ENCODE peak calls at places on chromosomes 2 and 18, in four cellular contexts. X, J, K and E are unnamed samples.

GRCh38 chr2:240383871-240384700 is 51.4 kb upstream of the GPC1 start:
- DNase-seq in J (no peak), K (no peak), X (no peak), E (no peak)

GRCh38 chr2:197092431-197092830 is 165.9 kb upstream of the PGAP1 start:
- DNase-seq in J (no peak), X (no peak), K (no peak), E (no peak)

GRCh38 chr18:55018602-55019001 is 59.3 kb upstream of the CCDC68 start:
- DNase-seq in K (no peak), X (no peak), J (no peak), E (no peak)

GRCh38 chr2:238507836-238508235 is 81.1 kb downstream of the ASB1 start:
- DNase-seq in K (no peak), X (no peak), J (no peak), E (no peak)

GRCh38 chr18:13395577-13395976 is 177.0 kb downstream of the LDLRAD4 start:
- DNase-seq in X (no peak), K (no peak), J (no peak), E (no peak)

GRCh38 chr18:48091869-48092497 is 161.5 kb upstream of the SMAD2 start:
- DNase-seq in J (no peak), X (no peak), K (no peak), E (no peak)

GRCh38 chr2:219737270-219737691 is 109.9 kb downstream of the SLC4A3 start:
- DNase-seq in K (no peak), J (no peak), X (no peak), E (no peak)

GRCh38 chr2:10906926-10907479 is 4.7 kb upstream of the KCNF1 start:
- DNase-seq in K (no peak), J (no peak), X (no peak), E (no peak)

GRCh38 chr2:120343433-120344105 is 2.4 kb upstream of the INHBB start:
- DNase-seq in K (no peak), J (peak), X (peak), E (peak)

GRCh38 chr18:7158201-7158600 is 40.6 kb upstream of the LAMA1 start:
- DNase-seq in X (no peak), J (no peak), K (no peak), E (no peak)

GRCh38 chr2:159651884-159652283 is 35.5 kb upstream of the BAZ2B start:
- DNase-seq in K (no peak), J (no peak), X (no peak), E (no peak)

GRCh38 chr2:26251893-26252292 is 7.2 kb downstream of the HADHB start:
- DNase-seq in J (no peak), K (no peak), X (no peak), E (no peak)

GRCh38 chr2:109049022-109049421 is 60.0 kb upstream of the EDAR start:
- DNase-seq in X (no peak), J (no peak), K (no peak), E (no peak)

GRCh38 chr2:214960677-214961076 is 151.2 kb upstream of the BARD1 start:
- DNase-seq in X (no peak), K (no peak), J (no peak), E (no peak)

GRCh38 chr2:165640232-165640923 is 153.7 kb downstream of the GALNT3 start:
- DNase-seq in J (no peak), K (no peak), X (no peak), E (no peak)

GRCh38 chr2:72457801-72458516 is 310.3 kb upstream of the CYP26B1 start:
- DNase-seq in K (no peak), J (no peak), X (no peak), E (no peak)

GRCh38 chr2:98868548-98869271 is 67.3 kb downstream of the CRACDL start:
- DNase-seq in X (peak), J (no peak), K (no peak), E (no peak)

GRCh38 chr2:206164261-206164862 is 4.7 kb downstream of the EEF1B2 start:
- DNase-seq in J (peak), K (no peak), X (peak), E (peak)

GRCh38 chr2:118991554-118991953 is 49.6 kb downstream of the MARCO start:
- DNase-seq in K (no peak), X (no peak), J (no peak), E (no peak)

GRCh38 chr2:3970791-3971190 is 267.4 kb downstream of the DCDC2C start:
- DNase-seq in J (no peak), X (no peak), K (no peak), E (no peak)

GRCh38 chr2:3035385-3036050 is 342.1 kb downstream of the EIPR1 start:
- DNase-seq in K (no peak), X (no peak), J (no peak), E (no peak)

GRCh38 chr2:26721267-26722032 is 28.9 kb downstream of the KCNK3 start:
- DNase-seq in X (peak), J (no peak), K (no peak), E (no peak)

GRCh38 chr2:60551241-60552095 is 2.0 kb downstream of the BCL11A start:
- DNase-seq in J (no peak), K (no peak), X (no peak), E (peak)
- TF ChIP-seq CBFB in J (no peak), K (no peak), X (no peak), E (no peak)

DNA sequence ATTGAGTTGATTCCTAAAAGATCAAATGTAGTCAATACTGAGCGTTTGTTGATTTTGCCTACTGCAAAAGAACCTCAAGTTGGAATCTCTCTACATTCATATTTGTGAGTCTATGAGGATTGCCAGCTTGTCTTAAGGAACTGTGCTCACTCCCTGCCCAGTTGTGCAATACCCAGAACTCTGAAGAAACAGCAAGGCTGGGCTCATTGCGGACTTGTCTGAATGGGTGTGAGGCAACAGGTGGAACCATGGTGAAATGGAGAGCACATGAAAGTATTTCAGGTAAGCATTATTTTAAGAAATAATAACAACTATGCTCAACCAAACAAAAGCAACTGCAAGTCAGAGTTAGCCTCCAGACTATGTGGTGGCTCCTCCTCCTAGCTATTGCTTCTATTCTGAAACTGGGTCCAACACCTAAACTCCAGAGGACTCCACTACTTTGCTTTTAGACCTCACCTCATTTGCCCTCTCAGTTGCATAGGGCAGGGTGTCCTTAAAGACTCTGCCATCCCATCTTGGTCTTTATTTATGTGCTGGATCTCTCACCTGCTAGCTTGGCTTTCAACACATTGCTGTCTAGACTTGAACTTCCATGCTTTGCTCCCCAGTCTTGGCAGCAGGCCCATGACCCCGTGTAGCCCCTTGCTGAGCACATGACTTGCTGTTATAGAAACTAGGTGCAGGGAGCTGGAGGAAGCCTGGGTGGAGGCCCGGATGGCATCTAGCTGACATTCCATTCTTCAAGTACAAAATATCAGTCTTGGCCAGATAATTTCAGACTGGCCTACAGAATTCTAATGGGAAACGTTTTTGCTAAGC is 94.8 kb upstream of the ARL5A start:
- DNase-seq in X (peak), J (peak), K (no peak), E (no peak)
- TF ChIP-seq CBFB in X (no peak), J (no peak), K (no peak), E (no peak)

DNA sequence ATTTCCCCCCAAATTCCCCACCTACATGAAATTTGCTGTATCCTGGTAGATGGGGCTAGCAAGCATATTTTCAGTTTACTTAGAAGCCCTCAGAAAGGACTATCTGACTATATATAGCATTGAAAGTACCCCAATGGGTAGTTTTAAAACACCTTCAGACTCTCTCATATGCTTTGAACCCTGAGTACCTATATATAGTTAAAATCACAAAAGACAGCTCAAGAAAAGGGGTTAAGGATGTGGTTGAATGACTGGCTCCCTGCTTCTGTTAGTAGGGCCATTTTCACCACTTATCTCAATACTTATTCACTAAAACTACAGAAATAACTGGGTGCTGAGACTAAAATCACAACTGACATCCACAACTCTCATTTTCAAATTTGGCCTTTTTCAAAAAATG is 18.5 kb downstream of the WDPCP start:
- DNase-seq in J (no peak), K (peak), X (no peak), E (no peak)
- TF ChIP-seq CBFB in J (no peak), K (no peak), X (no peak), E (no peak)

GRCh38 chr2:30690126-30690561 is 117.1 kb downstream of the CAPN13 start:
- DNase-seq in K (no peak), X (no peak), J (no peak), E (no peak)
- TF ChIP-seq CBFB in K (no peak), X (no peak), J (no peak), E (no peak)

GRCh38 chr2:43013821-43014345 is 212.5 kb downstream of the ZFP36L2 start:
- DNase-seq in K (no peak), X (no peak), J (no peak), E (no peak)
- TF ChIP-seq CBFB in K (no peak), X (no peak), J (no peak), E (no peak)